ENCODE peak calls at places on chromosomes 11 and 22, in eight cellular contexts. H, J, A, P, F, N, G and T are unnamed samples.

GRCh38 chr11:15725246-15725645 is 610.5 kb downstream of the INSC start:
- DNase-seq in H (no peak), J (no peak), A (no peak), P (no peak), F (no peak), N (no peak), G (no peak), T (no peak)

GRCh38 chr11:94303884-94304459 is 408 bp upstream of the IZUMO1R start:
- DNase-seq in H (no peak), J (no peak), A (no peak), P (no peak), F (no peak), N (no peak), G (no peak), T (no peak)

GRCh38 chr22:32413715-32414114 is 1.7 kb upstream of the RTCB start:
- DNase-seq in H (peak), J (peak), A (peak), P (no peak), F (peak), N (no peak), G (no peak), T (no peak)

GRCh38 chr11:67262731-67263675 is 3.3 kb upstream of the GRK2 start:
- DNase-seq in H (peak), J (peak), A (peak), P (no peak), F (peak), N (peak), G (peak), T (peak)

GRCh38 chr11:120952503-120953229 is 71.2 kb upstream of the TBCEL start:
- DNase-seq in H (peak), J (peak), A (peak), P (no peak), F (peak), N (peak), G (peak), T (peak)

GRCh38 chr11:8273281-8273680 is 9.6 kb upstream of the LMO1 start:
- DNase-seq in H (no peak), J (peak), A (no peak), P (no peak), F (peak), N (no peak), G (no peak), T (no peak)

GRCh38 chr11:134266841-134267251 is 9.3 kb upstream of the GLB1L3 start:
- DNase-seq in H (no peak), J (peak), A (no peak), P (peak), F (peak), N (no peak), G (no peak), T (no peak)

GRCh38 chr11:64021742-64022067 is 14.0 kb upstream of the FLRT1 start:
- DNase-seq in H (no peak), J (peak), A (no peak), P (no peak), F (no peak), N (no peak), G (no peak), T (no peak)

GRCh38 chr11:69427337-69427736 is 54.1 kb upstream of the LINC01488 start:
- DNase-seq in H (no peak), J (no peak), A (no peak), P (no peak), F (no peak), N (no peak), G (peak), T (no peak)

GRCh38 chr11:94129505-94130335 is 1.1 kb downstream of the PANX1 start:
- DNase-seq in H (no peak), J (peak), A (no peak), P (no peak), F (peak), N (peak), G (no peak), T (peak)

GRCh38 chr11:721913-722811 is 16.1 kb downstream of the EPS8L2 start:
- DNase-seq in H (no peak), J (no peak), A (no peak), P (no peak), F (no peak), N (peak), G (no peak), T (peak)

GRCh38 chr11:114073506-114074381 is 14.2 kb downstream of the ZBTB16 start:
- DNase-seq in H (no peak), J (no peak), A (no peak), P (no peak), F (no peak), N (no peak), G (no peak), T (no peak)

GRCh38 chr11:63620928-63621539 is 6.8 kb upstream of the PLAAT3 start:
- DNase-seq in H (no peak), J (no peak), A (no peak), P (no peak), F (no peak), N (no peak), G (no peak), T (no peak)

GRCh38 chr22:32329202-32329645 is 28.4 kb upstream of the RFPL3 start:
- DNase-seq in H (no peak), J (no peak), A (no peak), P (no peak), F (no peak), N (no peak), G (no peak), T (no peak)

GRCh38 chr22:45286854-45287551 is 2.3 kb downstream of the UPK3A start:
- DNase-seq in H (no peak), J (no peak), A (no peak), P (no peak), F (no peak), N (no peak), G (no peak), T (no peak)

GRCh38 chr22:20635227-20635591 is 127.8 kb downstream of the MED15 start:
- DNase-seq in H (no peak), J (no peak), A (no peak), P (no peak), F (no peak), N (no peak), G (no peak), T (no peak)

GRCh38 chr22:37927129-37927936 is 21.2 kb downstream of the MICALL1 start:
- DNase-seq in H (no peak), J (no peak), A (no peak), P (no peak), F (no peak), N (no peak), G (peak), T (no peak)

GRCh38 chr11:35227551-35228341 is 88.8 kb downstream of the CD44 start:
- DNase-seq in H (no peak), J (no peak), A (no peak), P (no peak), F (peak), N (no peak), G (no peak), T (no peak)

GRCh38 chr11:118078972-118079411 is 2.1 kb downstream of the TMPRSS4 start:
- DNase-seq in H (no peak), J (no peak), A (no peak), P (no peak), F (no peak), N (no peak), G (peak), T (no peak)

GRCh38 chr11:9982796-9983579 is 311.0 kb downstream of the SBF2 start:
- DNase-seq in H (no peak), J (peak), A (no peak), P (no peak), F (peak), N (no peak), G (no peak), T (no peak)

GRCh38 chr11:15073361-15074205 is at the start of gene CALCB:
- DNase-seq in H (peak), J (peak), A (peak), P (no peak), F (peak), N (peak), G (peak), T (peak)

GRCh38 chr11:2144549-2145220 is 5.5 kb upstream of the IGF2 start:
- DNase-seq in H (no peak), J (no peak), A (no peak), P (no peak), F (no peak), N (no peak), G (no peak), T (no peak)

GRCh38 chr22:27650572-27650971 is 151.0 kb downstream of the MN1 start:
- DNase-seq in H (no peak), J (no peak), A (no peak), P (no peak), F (no peak), N (no peak), G (no peak), T (no peak)

GRCh38 chr11:76888989-76889388 is 28.3 kb downstream of the ACER3 start:
- DNase-seq in H (no peak), J (no peak), A (no peak), P (no peak), F (peak), N (no peak), G (no peak), T (no peak)

GRCh38 chr11:3198815-3199214 is 19.8 kb downstream of the MRGPRG start:
- DNase-seq in H (no peak), J (no peak), A (no peak), P (no peak), F (no peak), N (no peak), G (no peak), T (no peak)

GRCh38 chr11:67382481-67383136 is 9.2 kb upstream of the RAD9A start:
- DNase-seq in H (peak), J (no peak), A (peak), P (no peak), F (peak), N (peak), G (peak), T (peak)

GRCh38 chr11:119115484-119116234 is 5.7 kb upstream of the HINFP start:
- DNase-seq in H (no peak), J (no peak), A (no peak), P (no peak), F (no peak), N (no peak), G (peak), T (no peak)

GRCh38 chr11:35292290-35292689 is 127.1 kb downstream of the SLC1A2 start:
- DNase-seq in H (no peak), J (no peak), A (no peak), P (no peak), F (no peak), N (peak), G (no peak), T (peak)

GRCh38 chr22:35452351-35452781 is 52.4 kb downstream of the MCM5 start:
- DNase-seq in H (no peak), J (no peak), A (no peak), P (no peak), F (no peak), N (no peak), G (no peak), T (peak)